ENCODE peak calls at places on chromosomes 5 and 9, in six cellular contexts. T, E, A, X, D and V are unnamed samples.

GRCh38 chr5:140566665-140567064 is 2.0 kb downstream of the SLC35A4 start:
- DNase-seq in A (no peak), D (no peak), X (no peak), E (no peak), T (no peak), V (no peak)

GRCh38 chr9:32220750-32221149 is 163.7 kb upstream of the ACO1 start:
- DNase-seq in D (no peak), E (no peak), X (no peak), A (no peak), T (no peak), V (no peak)

GRCh38 chr9:119675951-119676350 is 306.7 kb upstream of the BRINP1 start:
- DNase-seq in T (no peak), X (no peak), E (no peak), A (no peak), D (no peak), V (no peak)

GRCh38 chr9:82332018-82332773 is 343.6 kb downstream of the SPATA31D1 start:
- DNase-seq in X (no peak), T (no peak), E (no peak), D (no peak), A (no peak), V (peak; percentile 91)

GRCh38 chr5:51378778-51379652 is 4.2 kb upstream of the ISL1 start:
- DNase-seq in T (no peak), X (no peak), E (no peak), D (no peak), A (no peak), V (no peak)

GRCh38 chr5:100841358-100842076 is 61.6 kb downstream of the ST8SIA4 start:
- DNase-seq in D (no peak), E (peak; percentile 64), X (peak; percentile 57), A (no peak), T (no peak), V (no peak)

GRCh38 chr5:172490739-172491461 is 36.6 kb upstream of the SH3PXD2B start:
- DNase-seq in T (no peak), A (no peak), D (no peak), X (no peak), E (no peak), V (no peak)

GRCh38 chr9:98890256-98890655 is 53.5 kb upstream of the COL15A1 start:
- DNase-seq in D (no peak), X (no peak), T (no peak), E (no peak), A (peak; percentile 37), V (no peak)

GRCh38 chr5:149412783-149413476 is 33.8 kb upstream of the IL17B start:
- DNase-seq in A (no peak), T (no peak), D (no peak), E (no peak), X (no peak), V (no peak)

GRCh38 chr5:103258957-103259704 is 568 bp downstream of the MACIR start:
- DNase-seq in T (peak; percentile 64), E (no peak), X (peak; percentile 53), D (peak; percentile 79), A (peak; percentile 66), V (peak; percentile 80)

GRCh38 chr5:77430726-77431125 is 61.4 kb downstream of the WDR41 start:
- DNase-seq in A (no peak), D (no peak), E (no peak), T (no peak), X (no peak), V (no peak)

GRCh38 chr9:133558191-133559126 is 24.0 kb downstream of the ADAMTSL2 start:
- DNase-seq in E (no peak), X (no peak), T (peak; percentile 45), A (no peak), D (peak; percentile 58), V (peak; percentile 18)

GRCh38 chr5:174614500-174615135 is 109.8 kb upstream of the MSX2 start:
- DNase-seq in E (no peak), D (no peak), T (no peak), A (no peak), X (no peak), V (no peak)

GRCh38 chr9:93675336-93676150 is 99.2 kb downstream of the PHF2 start:
- DNase-seq in A (no peak), T (no peak), E (no peak), X (no peak), D (no peak), V (no peak)

GRCh38 chr5:88778736-88779135 is 104.2 kb downstream of the MEF2C start:
- DNase-seq in E (no peak), A (no peak), T (peak; percentile 5), X (no peak), D (no peak), V (no peak)

GRCh38 chr5:91020065-91020800 is 362.9 kb downstream of the ARRDC3 start:
- DNase-seq in A (no peak), D (no peak), T (no peak), X (no peak), E (no peak), V (no peak)

GRCh38 chr9:136521541-136521940 is 24.3 kb downstream of the NOTCH1 start:
- DNase-seq in A (peak; percentile 74), X (no peak), D (peak; percentile 37), T (no peak), E (no peak), V (peak; percentile 56)

GRCh38 chr5:151694035-151694485 is 7.3 kb upstream of the SPARC start:
- DNase-seq in A (no peak), E (no peak), X (no peak), D (no peak), T (no peak), V (no peak)

GRCh38 chr9:10479172-10479571 is 133.6 kb downstream of the PTPRD start:
- DNase-seq in X (peak; percentile 4), E (no peak), T (no peak), A (no peak), D (peak; percentile 32), V (peak; percentile 0)

GRCh38 chr9:121249563-121249962 is 18.4 kb upstream of the GSN start:
- DNase-seq in D (peak; percentile 77), E (no peak), A (no peak), X (no peak), T (no peak), V (no peak)

GRCh38 chr5:96794757-96795156 is 13.0 kb downstream of the ERAP1 start:
- DNase-seq in A (no peak), D (no peak), T (peak; percentile 65), E (no peak), X (no peak), V (no peak)

GRCh38 chr9:101387871-101388506 is 3.2 kb upstream of the BAAT start:
- DNase-seq in E (no peak), A (peak; percentile 69), D (peak; percentile 44), T (no peak), X (peak; percentile 67), V (no peak)

GRCh38 chr5:156411131-156411727 is 84.3 kb downstream of the SGCD start:
- DNase-seq in A (no peak), X (peak; percentile 5), E (no peak), D (peak; percentile 25), T (no peak), V (no peak)

GRCh38 chr9:83477120-83477519 is 61.1 kb downstream of the FRMD3 start:
- DNase-seq in D (no peak), T (no peak), A (no peak), X (no peak), E (no peak), V (no peak)

GRCh38 chr5:157459715-157460599 is at the start of gene NIPAL4:
- DNase-seq in A (no peak), D (peak; percentile 34), E (no peak), X (no peak), T (peak; percentile 56), V (no peak)

GRCh38 chr5:76867027-76867426 is 17.2 kb downstream of the S100Z start:
- DNase-seq in D (no peak), T (no peak), X (no peak), E (no peak), A (no peak), V (no peak)

GRCh38 chr5:67163231-67163756 is 33.3 kb downstream of the CD180 start:
- DNase-seq in T (no peak), X (no peak), A (no peak), E (no peak), D (no peak), V (no peak)

GRCh38 chr5:2119578-2119977 is 236.9 kb upstream of the IRX4 start:
- DNase-seq in T (no peak), A (no peak), D (no peak), E (no peak), X (no peak), V (no peak)

GRCh38 chr5:179758905-179759304 is 26.3 kb downstream of the MAML1 start:
- DNase-seq in X (no peak), T (no peak), E (no peak), D (no peak), A (no peak), V (no peak)

GRCh38 chr5:1291611-1292080 is 3.2 kb downstream of the TERT start:
- DNase-seq in T (no peak), D (no peak), A (peak; percentile 82), X (no peak), E (no peak), V (no peak)

GRCh38 chr9:128637656-128638055 is 19.0 kb downstream of the DYNC2I2 start:
- DNase-seq in X (no peak), A (no peak), T (no peak), E (peak; percentile 15), D (no peak), V (no peak)

GRCh38 chr9:33320230-33320567 is 29.9 kb downstream of the NFX1 start:
- DNase-seq in E (no peak), T (no peak), A (no peak), D (no peak), X (no peak), V (no peak)

GRCh38 chr9:136140966-136141365 is 22.3 kb upstream of the TMEM250 start:
- DNase-seq in A (no peak), D (no peak), E (no peak), X (no peak), T (no peak), V (no peak)

GRCh38 chr9:21830589-21830988 is 28.2 kb downstream of the MTAP start:
- DNase-seq in X (no peak), A (no peak), D (no peak), E (no peak), T (no peak), V (peak; percentile 27)

GRCh38 chr9:68530618-68531017 is 10.1 kb downstream of the TMEM252 start:
- DNase-seq in E (no peak), X (no peak), T (no peak), A (peak; percentile 96), D (no peak), V (peak; percentile 8)